ENCODE peak calls at places on chromosomes 6 and 20, in five cellular contexts. Y is HCT116, D is tibial nerve, B is ovary, A is A549. F is an unnamed sample.

GRCh38 chr6:110874880-110875547 is 429 bp downstream of the AMD1 start:
- DNase-seq in Y (no peak), D (no peak), B (peak), A (no peak), F (no peak)

GRCh38 chr6:22765015-22765414 is 195.6 kb downstream of the HDGFL1 start:
- DNase-seq in Y (no peak), D (no peak), B (no peak), A (no peak), F (no peak)

GRCh38 chr6:94463306-94463705 is 1043.9 kb upstream of the EPHA7 start:
- DNase-seq in Y (no peak), D (no peak), B (no peak), A (no peak), F (no peak)

GRCh38 chr20:49276895-49277785 is 717 bp downstream of the ZNFX1 start:
- DNase-seq in Y (no peak), D (peak), B (peak), A (no peak), F (no peak)

GRCh38 chr6:28758046-28758817 is 165.6 kb downstream of the TRIM27 start:
- DNase-seq in Y (peak), D (no peak), B (peak), A (peak), F (peak)

GRCh38 chr20:44253528-44253927 is 6.4 kb downstream of the GDAP1L1 start:
- DNase-seq in Y (no peak), D (no peak), B (no peak), A (no peak), F (no peak)

GRCh38 chr6:20352346-20352745 is 49.3 kb upstream of the E2F3 start:
- DNase-seq in Y (no peak), D (no peak), B (no peak), A (no peak), F (no peak)

GRCh38 chr6:43770417-43771209 is 602 bp downstream of the VEGFA start:
- DNase-seq in Y (no peak), D (no peak), B (peak), A (peak), F (no peak)

GRCh38 chr6:142842423-142843261 is 102.3 kb downstream of the HIVEP2 start:
- DNase-seq in Y (no peak), D (no peak), B (no peak), A (no peak), F (no peak)

GRCh38 chr6:168370310-168370991 is 50.9 kb upstream of the DACT2 start:
- DNase-seq in Y (peak), D (peak), B (peak), A (peak), F (no peak)

GRCh38 chr6:27478706-27479318 is 5.9 kb upstream of the ZNF184 start:
- DNase-seq in Y (peak), D (peak), B (peak), A (peak), F (peak)

GRCh38 chr6:27476090-27476489 is 3.2 kb upstream of the ZNF184 start:
- DNase-seq in Y (no peak), D (no peak), B (no peak), A (no peak), F (no peak)

GRCh38 chr6:27477318-27478013 is 4.6 kb upstream of the ZNF184 start:
- DNase-seq in Y (no peak), D (no peak), B (no peak), A (no peak), F (no peak)

GRCh38 chr6:27478141-27478705 is 5.3 kb upstream of the ZNF184 start:
- DNase-seq in Y (no peak), D (no peak), B (no peak), A (no peak), F (no peak)

DNA sequence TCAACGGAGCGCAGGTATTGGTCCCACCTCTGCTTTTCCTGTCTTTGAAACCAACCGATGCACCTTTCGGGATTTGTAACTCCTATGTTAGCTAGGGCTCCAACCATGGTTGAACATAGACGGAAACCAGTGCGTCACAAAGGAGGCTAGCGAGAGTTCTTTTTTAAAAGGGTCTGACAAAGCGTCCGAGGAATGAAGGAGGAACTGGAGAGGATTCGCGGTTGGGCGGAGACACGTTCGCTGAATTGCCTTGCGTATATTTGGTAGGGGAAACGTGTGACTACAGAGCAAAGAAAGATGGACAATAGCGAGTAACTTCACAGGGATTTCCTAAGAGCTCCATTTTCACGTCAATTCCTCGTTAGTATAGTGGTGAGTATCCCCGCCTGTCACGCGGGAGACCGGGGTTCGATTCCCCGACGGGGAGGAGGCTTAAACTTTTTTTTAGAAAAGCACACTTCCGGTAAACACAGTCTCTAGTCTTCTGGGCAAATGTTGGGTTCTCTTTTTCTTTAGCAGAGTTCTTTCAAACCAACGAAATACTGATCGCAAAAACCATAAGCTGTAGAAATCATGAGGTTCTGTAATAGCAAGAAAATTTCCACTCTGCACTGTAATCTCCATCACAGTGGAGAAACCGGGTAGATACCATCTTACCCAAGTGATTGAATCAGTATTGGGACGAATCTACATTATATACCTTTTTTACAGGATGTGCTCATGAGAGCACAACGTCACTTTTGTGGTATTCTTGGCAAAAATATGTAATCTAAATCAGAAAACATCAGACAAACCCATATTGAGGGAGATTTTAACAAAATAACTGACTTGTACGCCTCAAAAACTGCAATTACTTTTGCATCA is 6.6 kb upstream of the ZNF184 start:
- DNase-seq in Y (peak), D (peak), B (peak), A (peak), F (peak)
- TF ChIP-seq POLR2A in Y (no peak), D (no peak), B (peak), A (no peak), F (no peak)

GRCh38 chr6:113433506-113433991 is 423.6 kb upstream of the MARCKS start:
- DNase-seq in Y (no peak), D (peak), B (no peak), A (no peak), F (no peak)
- H3K27ac ChIP-seq in Y (no peak), D (peak), B (no peak), A (peak), F (no peak)

GRCh38 chr20:23049201-23049932 is at the start of gene THBD:
- DNase-seq in Y (no peak), D (peak), B (peak), A (peak), F (peak)
- TF ChIP-seq POLR2A in Y (no peak), D (peak), B (peak), A (peak), F (peak)

DNA sequence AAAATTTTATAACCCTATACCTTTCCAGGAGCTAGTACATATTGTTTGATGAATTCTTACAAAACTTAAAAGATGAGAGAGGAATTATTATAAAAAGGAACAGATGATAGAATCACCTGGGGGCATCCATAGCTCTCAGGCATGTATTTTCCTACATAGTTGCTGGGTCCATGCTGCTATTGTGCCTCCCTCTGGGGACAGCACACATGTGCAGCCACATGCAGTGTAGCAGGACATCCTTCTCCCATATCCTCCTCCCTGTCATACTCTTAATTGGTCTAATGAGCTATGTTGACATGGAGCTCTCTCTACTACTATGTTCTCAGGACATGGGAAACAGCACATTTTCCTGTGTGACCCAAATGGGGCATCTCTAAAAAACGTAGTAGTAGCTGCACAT is 898.2 kb upstream of the MAP3K7 start:
- DNase-seq in Y (no peak), D (no peak), B (no peak), A (no peak), F (no peak)
- H3K27ac ChIP-seq in Y (no peak), D (no peak), B (no peak), A (no peak), F (no peak)

GRCh38 chr6:35568967-35569606 is 56.4 kb upstream of the TULP1 start:
- DNase-seq in Y (no peak), D (peak), B (no peak), A (no peak), F (peak)
- TF ChIP-seq POLR2A in Y (no peak), D (no peak), B (no peak), A (no peak), F (no peak)

GRCh38 chr20:32797160-32797468 is 22.6 kb upstream of the MAPRE1 start:
- DNase-seq in Y (no peak), D (no peak), B (no peak), A (no peak), F (no peak)
- H3K27ac ChIP-seq in Y (no peak), D (no peak), B (no peak), A (no peak), F (no peak)

GRCh38 chr6:3885262-3886036 is 36.3 kb downstream of the FAM50B start:
- DNase-seq in Y (peak), D (no peak), B (no peak), A (peak), F (no peak)
- TF ChIP-seq POLR2A in Y (no peak), D (no peak), B (no peak), A (no peak), F (no peak)

GRCh38 chr6:161639772-161640171 is 365.9 kb upstream of the AGPAT4 start:
- DNase-seq in Y (no peak), D (no peak), B (no peak), A (no peak), F (no peak)
- H3K27ac ChIP-seq in Y (no peak), D (no peak), B (no peak), A (no peak), F (no peak)

F was measured in esophagus muscularis mucosa.